ENCODE peak calls at places on chromosomes 7 and 10, in five cellular contexts. One of them, this sample, is unnamed.

GRCh38 chr7:150923191-150923590 is 54.9 kb downstream of the KCNH2 start:
- DNase-seq in left lung: no peak
- DNase-seq in uterus: no peak
- DNase-seq in GM23338: no peak
- DNase-seq in CD4-positive, alpha-beta T cell: no peak
- DNase-seq in this sample: no peak

GRCh38 chr7:64541438-64542359 is 21.2 kb downstream of the ZNF680 start:
- DNase-seq in left lung: no peak
- DNase-seq in uterus: no peak
- DNase-seq in GM23338: no peak
- DNase-seq in CD4-positive, alpha-beta T cell: no peak
- DNase-seq in this sample: peak; percentile 41

GRCh38 chr10:74705361-74705980 is 120.9 kb upstream of the KAT6B start:
- DNase-seq in left lung: no peak
- DNase-seq in uterus: no peak
- DNase-seq in GM23338: no peak
- DNase-seq in CD4-positive, alpha-beta T cell: no peak
- DNase-seq in this sample: no peak

GRCh38 chr7:2754086-2754485 is 66.1 kb downstream of the AMZ1 start:
- DNase-seq in left lung: no peak
- DNase-seq in uterus: no peak
- DNase-seq in GM23338: no peak
- DNase-seq in CD4-positive, alpha-beta T cell: no peak
- DNase-seq in this sample: no peak

GRCh38 chr7:4638781-4639575 is 43.1 kb upstream of the FOXK1 start:
- DNase-seq in left lung: no peak
- DNase-seq in uterus: no peak
- DNase-seq in GM23338: no peak
- DNase-seq in CD4-positive, alpha-beta T cell: no peak
- DNase-seq in this sample: no peak

GRCh38 chr10:128018236-128018635 is 108.0 kb downstream of the MKI67 start:
- DNase-seq in left lung: no peak
- DNase-seq in uterus: no peak
- DNase-seq in GM23338: no peak
- DNase-seq in CD4-positive, alpha-beta T cell: no peak
- DNase-seq in this sample: peak; percentile 40

GRCh38 chr10:8056378-8056777 is 1.9 kb downstream of the GATA3 start:
- DNase-seq in left lung: no peak
- DNase-seq in uterus: no peak
- DNase-seq in GM23338: no peak
- DNase-seq in CD4-positive, alpha-beta T cell: no peak
- DNase-seq in this sample: no peak

GRCh38 chr10:110827410-110827809 is 44.3 kb upstream of the PDCD4 start:
- DNase-seq in left lung: no peak
- DNase-seq in uterus: no peak
- DNase-seq in GM23338: no peak
- DNase-seq in CD4-positive, alpha-beta T cell: no peak
- DNase-seq in this sample: no peak

GRCh38 chr10:122165914-122166313 is 105.2 kb upstream of the BTBD16 start:
- DNase-seq in left lung: no peak
- DNase-seq in uterus: no peak
- DNase-seq in GM23338: no peak
- DNase-seq in CD4-positive, alpha-beta T cell: no peak
- DNase-seq in this sample: no peak

GRCh38 chr10:99395750-99396445 is 34.5 kb downstream of the GOT1 start:
- DNase-seq in left lung: peak; percentile 43
- DNase-seq in uterus: no peak
- DNase-seq in GM23338: no peak
- DNase-seq in CD4-positive, alpha-beta T cell: no peak
- DNase-seq in this sample: no peak

DNA sequence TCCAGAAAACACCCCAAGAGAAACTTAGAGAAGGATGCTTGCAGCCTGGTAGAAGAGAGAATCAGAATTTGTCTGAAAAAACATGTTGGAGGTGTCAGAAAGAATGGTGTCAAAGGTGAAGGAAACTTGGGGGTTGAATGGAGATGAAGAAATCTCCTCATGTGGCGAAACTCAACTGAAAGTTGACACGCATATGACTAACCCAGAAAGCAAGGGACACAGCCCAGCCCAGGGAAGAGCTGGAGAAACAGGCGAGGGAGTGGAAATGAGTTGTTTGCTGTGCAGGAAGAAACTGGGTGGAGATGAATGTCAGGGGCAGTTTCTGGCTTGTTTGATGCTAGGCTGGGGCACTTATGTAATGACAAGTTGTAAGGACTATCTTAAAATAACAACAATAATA is 57.2 kb downstream of the MAP3K8 start:
- DNase-seq in left lung: no peak
- DNase-seq in uterus: no peak
- DNase-seq in GM23338: no peak
- DNase-seq in CD4-positive, alpha-beta T cell: no peak
- DNase-seq in this sample: no peak
- H3K27ac ChIP-seq in left lung: peak overlapping the region; percentile 80
- H3K27ac ChIP-seq in uterus: no peak overlapping the region
- H3K27ac ChIP-seq in GM23338: no peak overlapping the region
- H3K27ac ChIP-seq in CD4-positive, alpha-beta T cell: no peak overlapping the region
- H3K27ac ChIP-seq in this sample: no peak overlapping the region

GRCh38 chr10:4249841-4250496 is 465.0 kb upstream of the KLF6 start:
- DNase-seq in left lung: no peak
- DNase-seq in uterus: no peak
- DNase-seq in GM23338: no peak
- DNase-seq in CD4-positive, alpha-beta T cell: no peak
- DNase-seq in this sample: no peak
- H3K27ac ChIP-seq in left lung: no peak overlapping the region
- H3K27ac ChIP-seq in uterus: no peak overlapping the region
- H3K27ac ChIP-seq in GM23338: no peak overlapping the region
- H3K27ac ChIP-seq in CD4-positive, alpha-beta T cell: no peak overlapping the region
- H3K27ac ChIP-seq in this sample: peak overlapping the region; percentile 55

GRCh38 chr7:92717601-92717981 is 118.8 kb downstream of the CDK6 start:
- DNase-seq in left lung: no peak
- DNase-seq in uterus: no peak
- DNase-seq in GM23338: no peak
- DNase-seq in CD4-positive, alpha-beta T cell: no peak
- DNase-seq in this sample: no peak

GRCh38 chr7:92716825-92717580 is 119.4 kb downstream of the CDK6 start:
- DNase-seq in left lung: no peak
- DNase-seq in uterus: no peak
- DNase-seq in GM23338: no peak
- DNase-seq in CD4-positive, alpha-beta T cell: no peak
- DNase-seq in this sample: no peak

GRCh38 chr7:92714767-92715166 is 121.6 kb downstream of the CDK6 start:
- DNase-seq in left lung: no peak
- DNase-seq in uterus: no peak
- DNase-seq in GM23338: no peak
- DNase-seq in CD4-positive, alpha-beta T cell: no peak
- DNase-seq in this sample: no peak

GRCh38 chr7:92714280-92714679 is 122.1 kb downstream of the CDK6 start:
- DNase-seq in left lung: no peak
- DNase-seq in uterus: no peak
- DNase-seq in GM23338: peak; percentile 10
- DNase-seq in CD4-positive, alpha-beta T cell: no peak
- DNase-seq in this sample: no peak

DNA sequence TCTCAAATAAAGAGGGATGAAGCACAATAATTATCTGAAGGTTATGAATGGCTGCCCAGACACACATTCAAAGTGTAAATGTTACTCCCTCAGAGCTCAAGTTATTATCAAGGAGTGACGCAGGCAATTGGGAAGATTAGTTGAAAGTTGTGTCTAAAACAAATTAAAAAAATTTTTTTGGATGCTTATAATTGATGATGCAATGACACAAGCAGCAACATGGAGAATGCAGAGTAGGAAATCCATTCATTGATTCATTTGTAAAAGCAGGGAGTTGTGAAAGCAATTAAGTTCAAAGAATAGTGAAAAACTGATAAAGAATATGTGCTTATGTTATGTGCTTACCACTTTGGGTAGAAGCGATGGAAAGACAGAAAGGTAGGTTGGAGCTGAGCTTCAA is 120.4 kb downstream of the CDK6 start:
- DNase-seq in left lung: no peak
- DNase-seq in uterus: no peak
- DNase-seq in GM23338: no peak
- DNase-seq in CD4-positive, alpha-beta T cell: no peak
- DNase-seq in this sample: no peak
- H3K27ac ChIP-seq in left lung: no peak overlapping the region
- H3K27ac ChIP-seq in uterus: no peak overlapping the region
- H3K27ac ChIP-seq in GM23338: no peak overlapping the region
- H3K27ac ChIP-seq in CD4-positive, alpha-beta T cell: no peak overlapping the region
- H3K27ac ChIP-seq in this sample: peak overlapping the region; percentile 78

DNA sequence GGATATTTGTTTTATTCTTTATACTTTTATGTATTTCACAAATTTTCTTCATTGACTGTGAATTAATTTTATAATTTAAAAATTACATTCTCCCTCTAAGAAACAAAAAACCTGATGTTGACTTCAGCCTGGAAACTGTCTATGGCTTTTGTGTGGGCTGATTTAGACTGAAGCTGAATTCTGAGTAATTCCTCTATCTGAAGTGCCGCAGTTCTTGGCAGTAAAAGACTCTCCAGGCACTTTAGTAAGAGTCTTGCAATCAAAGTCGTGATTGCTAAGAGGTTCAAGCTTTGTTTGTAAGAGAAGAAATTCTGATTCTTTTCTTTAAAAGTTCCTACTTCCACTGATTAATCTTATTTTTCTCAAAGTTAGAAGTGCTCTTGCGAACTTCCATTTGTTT is 3.4 kb upstream of the CEP41 start:
- DNase-seq in left lung: no peak
- DNase-seq in uterus: peak; percentile 31
- DNase-seq in GM23338: no peak
- DNase-seq in CD4-positive, alpha-beta T cell: no peak
- DNase-seq in this sample: no peak
- H3K27ac ChIP-seq in left lung: peak overlapping the region; percentile 37
- H3K27ac ChIP-seq in uterus: peak overlapping the region; percentile 61
- H3K27ac ChIP-seq in GM23338: no peak overlapping the region
- H3K27ac ChIP-seq in CD4-positive, alpha-beta T cell: no peak overlapping the region
- H3K27ac ChIP-seq in this sample: no peak overlapping the region

GRCh38 chr7:130141161-130141857 is 63.9 kb downstream of the TMEM209 start:
- DNase-seq in left lung: peak; percentile 89
- DNase-seq in uterus: peak; percentile 70
- DNase-seq in GM23338: peak; percentile 97
- DNase-seq in CD4-positive, alpha-beta T cell: peak; percentile 37
- DNase-seq in this sample: peak; percentile 86
- H3K27ac ChIP-seq in left lung: peak overlapping the region; percentile 75
- H3K27ac ChIP-seq in uterus: peak overlapping the region; percentile 86
- H3K27ac ChIP-seq in GM23338: no peak overlapping the region
- H3K27ac ChIP-seq in CD4-positive, alpha-beta T cell: peak overlapping the region; percentile 35
- H3K27ac ChIP-seq in this sample: peak overlapping the region; percentile 81

DNA sequence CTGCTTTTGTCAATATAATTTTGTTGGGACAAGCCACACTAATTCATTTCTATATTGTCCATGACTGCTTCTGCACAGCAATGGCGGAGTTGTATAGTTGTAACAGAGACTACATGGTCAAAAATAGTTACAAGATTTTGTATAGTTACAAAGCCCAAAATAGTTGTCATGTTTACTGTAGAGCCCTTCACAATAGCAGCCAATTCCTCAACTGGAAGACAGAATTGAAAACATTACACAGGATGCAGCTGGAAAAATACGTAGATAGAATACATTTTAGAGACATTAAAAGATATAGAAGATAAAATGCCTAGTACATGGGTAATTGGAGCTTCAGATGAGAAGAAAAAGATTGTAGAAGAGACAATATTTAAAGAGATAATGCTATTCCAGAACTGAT is 156.4 kb upstream of the FEZF1 start:
- DNase-seq in left lung: no peak
- DNase-seq in uterus: no peak
- DNase-seq in GM23338: no peak
- DNase-seq in CD4-positive, alpha-beta T cell: no peak
- DNase-seq in this sample: no peak
- H3K27ac ChIP-seq in left lung: no peak overlapping the region
- H3K27ac ChIP-seq in uterus: no peak overlapping the region
- H3K27ac ChIP-seq in GM23338: no peak overlapping the region
- H3K27ac ChIP-seq in CD4-positive, alpha-beta T cell: no peak overlapping the region
- H3K27ac ChIP-seq in this sample: no peak overlapping the region

GRCh38 chr7:101817031-101817929 is at the start of gene CUX1:
- DNase-seq in left lung: peak; percentile 43
- DNase-seq in uterus: peak; percentile 46
- DNase-seq in GM23338: peak; percentile 62
- DNase-seq in CD4-positive, alpha-beta T cell: no peak
- DNase-seq in this sample: no peak

GRCh38 chr7:101817930-101818698 is 688 bp downstream of the CUX1 start:
- DNase-seq in left lung: no peak
- DNase-seq in uterus: no peak
- DNase-seq in GM23338: no peak
- DNase-seq in CD4-positive, alpha-beta T cell: no peak
- DNase-seq in this sample: no peak

GRCh38 chr7:101815826-101816488 is 1.5 kb upstream of the CUX1 start:
- DNase-seq in left lung: peak; percentile 71
- DNase-seq in uterus: peak; percentile 72
- DNase-seq in GM23338: peak; percentile 89
- DNase-seq in CD4-positive, alpha-beta T cell: peak; percentile 60
- DNase-seq in this sample: peak; percentile 82

GRCh38 chr7:101814996-101815825 is 2.2 kb upstream of the CUX1 start:
- DNase-seq in left lung: peak; percentile 43
- DNase-seq in uterus: peak; percentile 54
- DNase-seq in GM23338: peak; percentile 65
- DNase-seq in CD4-positive, alpha-beta T cell: peak; percentile 55
- DNase-seq in this sample: peak; percentile 73

GRCh38 chr7:101816499-101817030 is 861 bp upstream of the CUX1 start:
- DNase-seq in left lung: peak; percentile 57
- DNase-seq in uterus: peak; percentile 38
- DNase-seq in GM23338: no peak
- DNase-seq in CD4-positive, alpha-beta T cell: no peak
- DNase-seq in this sample: peak; percentile 33
- H3K27ac ChIP-seq in left lung: peak overlapping the region; percentile 95
- H3K27ac ChIP-seq in uterus: peak overlapping the region; percentile 99
- H3K27ac ChIP-seq in GM23338: no peak overlapping the region
- H3K27ac ChIP-seq in CD4-positive, alpha-beta T cell: no peak overlapping the region
- H3K27ac ChIP-seq in this sample: peak overlapping the region; percentile 79